ENCODE peak calls at places on chromosomes 12 and 14, in six cellular contexts. Z, V, A, C, Q and L are unnamed samples.

GRCh38 chr14:54106802-54107377 is 150.3 kb upstream of the BMP4 start:
- DNase-seq in Z (no peak), V (no peak), A (no peak), C (no peak), Q (no peak), L (no peak)

GRCh38 chr12:120230326-120230973 is 29.5 kb upstream of the RPLP0 start:
- DNase-seq in Z (no peak), V (peak; percentile 63), A (peak; percentile 100), C (peak; percentile 88), Q (no peak), L (peak; percentile 50)

GRCh38 chr12:112762753-112763152 is 28.8 kb upstream of the RPH3A start:
- DNase-seq in Z (no peak), V (no peak), A (peak; percentile 33), C (no peak), Q (no peak), L (no peak)

GRCh38 chr12:52007158-52007921 is 594 bp downstream of the TAMALIN start:
- DNase-seq in Z (no peak), V (no peak), A (peak; percentile 79), C (peak; percentile 43), Q (no peak), L (no peak)

GRCh38 chr12:67676624-67677023 is 28.1 kb downstream of the DYRK2 start:
- DNase-seq in Z (no peak), V (no peak), A (no peak), C (no peak), Q (no peak), L (no peak)

GRCh38 chr12:115660211-115660805 is 617.2 kb downstream of the MED13L start:
- DNase-seq in Z (no peak), V (no peak), A (no peak), C (no peak), Q (no peak), L (no peak)

GRCh38 chr12:117853600-117853999 is 115.2 kb downstream of the KSR2 start:
- DNase-seq in Z (no peak), V (no peak), A (no peak), C (no peak), Q (no peak), L (no peak)

GRCh38 chr12:22722779-22723178 is 97.8 kb downstream of the ETNK1 start:
- DNase-seq in Z (no peak), V (no peak), A (no peak), C (no peak), Q (no peak), L (no peak)

DNA sequence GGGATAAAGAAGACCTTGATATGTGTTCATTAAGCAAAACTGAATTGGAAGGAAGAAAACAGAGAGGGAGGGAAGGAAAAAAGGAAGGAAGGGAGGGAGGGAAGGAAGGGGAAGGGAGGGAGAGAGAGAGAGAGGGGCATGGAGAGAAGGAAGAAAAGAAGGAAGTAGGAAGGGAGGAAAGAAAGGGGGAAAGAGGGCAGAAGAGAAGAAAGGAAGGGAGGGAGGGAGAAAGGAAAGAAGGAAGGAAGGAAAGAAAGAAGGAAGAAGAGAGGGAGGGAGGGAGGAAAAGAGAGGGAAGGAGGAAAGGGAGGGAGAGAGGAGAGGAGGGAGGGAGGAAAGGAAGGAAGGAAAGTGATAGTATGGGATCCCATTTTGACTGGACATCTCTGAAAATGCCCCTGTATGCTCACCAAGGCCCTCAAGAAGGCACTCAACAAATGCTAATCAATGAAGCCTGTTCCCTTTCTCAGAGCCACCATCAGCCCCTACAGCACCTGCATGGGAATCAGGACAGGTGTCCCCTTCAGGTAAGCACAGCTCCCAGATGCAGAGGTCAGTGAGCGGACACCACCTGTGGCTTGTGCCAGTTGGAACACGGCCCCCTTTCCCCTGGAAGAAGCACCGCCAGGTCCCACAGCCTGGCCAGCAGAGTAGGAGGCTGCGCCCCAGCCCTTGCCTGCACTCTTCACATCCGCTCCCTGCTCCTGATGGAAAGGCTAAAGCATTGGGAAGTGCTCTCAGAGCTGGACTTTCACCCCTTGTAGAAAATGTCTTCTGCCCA is 161.4 kb upstream of the DIO3 start:
- DNase-seq in Z (no peak), V (no peak), A (no peak), C (no peak), Q (no peak), L (no peak)
- TF ChIP-seq CTCF in Z (no peak), V (no peak), A (no peak), C (no peak), Q (no peak), L (no peak)

GRCh38 chr12:72271401-72271740 is 799 bp upstream of the TRHDE start:
- DNase-seq in Z (peak; percentile 56), V (peak; percentile 51), A (no peak), C (peak; percentile 63), Q (no peak), L (peak; percentile 78)
- TF ChIP-seq CTCF in Z (no peak), V (no peak), A (peak; percentile 49), C (no peak), Q (no peak), L (no peak)

GRCh38 chr12:50763637-50764115 is at the start of gene ATF1:
- DNase-seq in Z (peak; percentile 87), V (peak; percentile 95), A (peak; percentile 99), C (peak; percentile 89), Q (peak; percentile 98), L (peak; percentile 91)
- TF ChIP-seq CTCF in Z (no peak), V (no peak), A (no peak), C (no peak), Q (peak; percentile 26), L (no peak)

GRCh38 chr14:59189281-59189821 is 884 bp downstream of the DAAM1 start:
- DNase-seq in Z (no peak), V (peak; percentile 51), A (peak; percentile 81), C (peak; percentile 15), Q (no peak), L (peak; percentile 46)
- TF ChIP-seq CTCF in Z (no peak), V (no peak), A (no peak), C (no peak), Q (no peak), L (no peak)